ENCODE peak calls at places on chromosomes 5 and 9, in eight cellular contexts. G is ovary, P is NCI-H2171 treated with DMSO at 0.1 percent for 48 hours, C is EH, Z is GDM1, B is GM03348, J is omental fat pad, F is RKO. W is an unnamed sample.
A peak's percentile ranks its signal among the peaks of the same experiment; 100 is the strongest.

GRCh38 chr5:137731201-137731600 is 4.7 kb downstream of the KLHL3 start:
- DNase-seq in B (peak; percentile 51), P (no peak), Z (no peak), F (no peak), C (peak; percentile 43), G (no peak), J (no peak), W (no peak)

GRCh38 chr9:136728548-136729123 is 14.1 kb downstream of the LCN10 start:
- DNase-seq in F (peak; percentile 74), B (peak; percentile 80), J (no peak), Z (no peak), P (no peak), G (peak; percentile 57), C (peak; percentile 64), W (peak; percentile 77)

GRCh38 chr9:95091574-95091970 is 225.9 kb downstream of the FANCC start:
- DNase-seq in J (no peak), G (peak; percentile 41), P (no peak), C (peak; percentile 95), Z (no peak), B (peak; percentile 61), F (no peak), W (peak; percentile 70)

GRCh38 chr5:141637693-141638419 is 1.1 kb downstream of the RELL2 start:
- DNase-seq in J (no peak), G (peak; percentile 69), C (peak; percentile 64), B (peak; percentile 69), Z (peak; percentile 33), F (peak; percentile 62), P (no peak), W (peak; percentile 69)

GRCh38 chr9:84343111-84343521 is 2.6 kb upstream of the SLC28A3 start:
- DNase-seq in B (no peak), G (no peak), J (no peak), Z (no peak), C (peak; percentile 81), P (no peak), F (no peak), W (peak; percentile 57)

GRCh38 chr9:129156163-129156562 is 21.9 kb downstream of the IER5L start:
- DNase-seq in C (no peak), J (no peak), G (no peak), P (no peak), F (no peak), Z (no peak), B (no peak), W (no peak)

GRCh38 chr5:77491783-77492652 is at the start of gene WDR41:
- DNase-seq in C (peak; percentile 98), J (peak; percentile 65), F (peak; percentile 92), B (peak; percentile 96), G (peak; percentile 93), Z (peak; percentile 95), P (peak; percentile 67), W (peak; percentile 92)

GRCh38 chr5:67451640-67452279 is 255.2 kb upstream of the CD180 start:
- DNase-seq in C (no peak), G (no peak), F (no peak), B (no peak), J (no peak), Z (no peak), P (no peak), W (no peak)

GRCh38 chr5:168086104-168086610 is 205.3 kb upstream of the WWC1 start:
- DNase-seq in G (no peak), J (no peak), B (peak; percentile 84), C (peak; percentile 97), P (peak; percentile 1), Z (no peak), F (no peak), W (no peak)

GRCh38 chr9:38171926-38172325 is 102.9 kb upstream of the SHB start:
- DNase-seq in P (no peak), C (no peak), B (no peak), F (no peak), J (no peak), Z (no peak), G (no peak), W (no peak)

GRCh38 chr9:94827584-94828304 is 101.2 kb downstream of the AOPEP start:
- DNase-seq in P (no peak), G (no peak), C (peak; percentile 31), B (peak; percentile 40), J (no peak), F (no peak), Z (no peak), W (no peak)

GRCh38 chr9:91727316-91727861 is 222.6 kb downstream of the ROR2 start:
- DNase-seq in C (peak; percentile 59), P (peak; percentile 74), B (peak; percentile 86), F (peak; percentile 85), Z (no peak), J (no peak), G (no peak), W (peak; percentile 78)

GRCh38 chr5:157469687-157470086 is 9.7 kb downstream of the NIPAL4 start:
- DNase-seq in G (no peak), J (no peak), F (no peak), B (peak; percentile 26), C (peak; percentile 57), Z (no peak), P (no peak), W (no peak)

GRCh38 chr5:36150676-36151433 is 832 bp downstream of the LMBRD2 start:
- DNase-seq in P (peak; percentile 80), Z (peak; percentile 9), F (peak; percentile 80), G (peak; percentile 40), J (no peak), C (peak; percentile 57), B (peak; percentile 49), W (peak; percentile 42)

GRCh38 chr5:14231156-14231555 is 88.0 kb downstream of the TRIO start:
- DNase-seq in B (peak; percentile 39), Z (no peak), G (no peak), P (no peak), J (no peak), F (no peak), C (peak; percentile 64), W (no peak)

GRCh38 chr5:175745212-175745611 is 87.3 kb downstream of the HRH2 start:
- DNase-seq in G (no peak), P (no peak), C (no peak), B (no peak), Z (no peak), F (no peak), J (no peak), W (no peak)

GRCh38 chr9:112665347-112665746 is 52.6 kb downstream of the INIP start:
- DNase-seq in J (no peak), B (peak; percentile 57), G (no peak), P (no peak), C (peak; percentile 53), Z (no peak), F (no peak), W (peak; percentile 27)

GRCh38 chr5:140806834-140807775 is at the start of gene PCDHA4:
- DNase-seq in P (no peak), Z (no peak), B (no peak), J (no peak), G (peak; percentile 55), F (peak; percentile 27), C (no peak), W (peak; percentile 9)

GRCh38 chr5:81530919-81531318 is 137.0 kb upstream of the ACOT12 start:
- DNase-seq in B (no peak), J (no peak), F (no peak), Z (no peak), P (no peak), C (peak; percentile 42), G (no peak), W (no peak)

GRCh38 chr5:173581408-173582197 is 34.8 kb downstream of the BOD1 start:
- DNase-seq in J (no peak), C (peak; percentile 35), P (peak; percentile 1), B (peak; percentile 66), G (no peak), Z (no peak), F (no peak), W (peak; percentile 53)

GRCh38 chr9:87599901-87600610 is 102.4 kb downstream of the DAPK1 start:
- DNase-seq in C (peak; percentile 89), J (no peak), F (peak; percentile 53), P (no peak), B (peak; percentile 21), Z (no peak), G (peak; percentile 80), W (peak; percentile 13)

GRCh38 chr5:97245371-97245770 is 62.3 kb upstream of the RIOK2 start:
- DNase-seq in B (no peak), Z (no peak), J (no peak), G (no peak), C (no peak), P (no peak), F (no peak), W (no peak)

GRCh38 chr9:72807765-72808445 is 144.9 kb downstream of the ALDH1A1 start:
- DNase-seq in Z (no peak), F (no peak), G (no peak), J (no peak), C (no peak), P (no peak), B (no peak), W (no peak)